ENCODE peak calls at places on chromosomes 16 and 17, in nine cellular contexts. One of them, this sample, is unnamed.

GRCh38 chr17:79533116-79533515 is 77.7 kb downstream of the RBFOX3 start:
- DNase-seq in spleen: peak
- DNase-seq in K562: no peak
- DNase-seq in lower leg skin: no peak
- DNase-seq in A549: no peak
- DNase-seq in heart left ventricle: no peak
- DNase-seq in thyroid gland: no peak
- DNase-seq in suprapubic skin: no peak
- DNase-seq in transverse colon: no peak
- DNase-seq in this sample: no peak

GRCh38 chr17:80947200-80947940 is 44.3 kb upstream of the CHMP6 start:
- DNase-seq in spleen: peak
- DNase-seq in K562: no peak
- DNase-seq in lower leg skin: no peak
- DNase-seq in A549: no peak
- DNase-seq in heart left ventricle: no peak
- DNase-seq in thyroid gland: no peak
- DNase-seq in suprapubic skin: no peak
- DNase-seq in transverse colon: no peak
- DNase-seq in this sample: no peak

GRCh38 chr17:57328109-57328882 is 72.0 kb downstream of the MSI2 start:
- DNase-seq in spleen: no peak
- DNase-seq in K562: no peak
- DNase-seq in lower leg skin: no peak
- DNase-seq in A549: no peak
- DNase-seq in heart left ventricle: no peak
- DNase-seq in thyroid gland: no peak
- DNase-seq in suprapubic skin: no peak
- DNase-seq in transverse colon: no peak
- DNase-seq in this sample: no peak

GRCh38 chr17:11880714-11881113 is 116.6 kb downstream of the ZNF18 start:
- DNase-seq in spleen: no peak
- DNase-seq in K562: peak
- DNase-seq in lower leg skin: no peak
- DNase-seq in A549: peak
- DNase-seq in heart left ventricle: no peak
- DNase-seq in thyroid gland: no peak
- DNase-seq in suprapubic skin: no peak
- DNase-seq in transverse colon: peak
- DNase-seq in this sample: peak

GRCh38 chr17:36049643-36050042 is 14.4 kb upstream of the CCL18 start:
- DNase-seq in spleen: no peak
- DNase-seq in K562: no peak
- DNase-seq in lower leg skin: no peak
- DNase-seq in A549: no peak
- DNase-seq in heart left ventricle: no peak
- DNase-seq in thyroid gland: no peak
- DNase-seq in suprapubic skin: no peak
- DNase-seq in transverse colon: no peak
- DNase-seq in this sample: no peak

GRCh38 chr16:79270011-79270410 is 330.5 kb downstream of the MAF start:
- DNase-seq in spleen: no peak
- DNase-seq in K562: no peak
- DNase-seq in lower leg skin: no peak
- DNase-seq in A549: no peak
- DNase-seq in heart left ventricle: no peak
- DNase-seq in thyroid gland: no peak
- DNase-seq in suprapubic skin: no peak
- DNase-seq in transverse colon: no peak
- DNase-seq in this sample: no peak

GRCh38 chr16:30005341-30006094 is 5.3 kb downstream of the DOC2A start:
- DNase-seq in spleen: no peak
- DNase-seq in K562: peak
- DNase-seq in lower leg skin: no peak
- DNase-seq in A549: peak
- DNase-seq in heart left ventricle: peak
- DNase-seq in thyroid gland: peak
- DNase-seq in suprapubic skin: no peak
- DNase-seq in transverse colon: peak
- DNase-seq in this sample: peak

GRCh38 chr17:40110457-40110856 is 10.1 kb upstream of the NR1D1 start:
- DNase-seq in spleen: no peak
- DNase-seq in K562: no peak
- DNase-seq in lower leg skin: peak
- DNase-seq in A549: no peak
- DNase-seq in heart left ventricle: peak
- DNase-seq in thyroid gland: no peak
- DNase-seq in suprapubic skin: no peak
- DNase-seq in transverse colon: no peak
- DNase-seq in this sample: no peak

GRCh38 chr16:83898463-83899271 is at the start of gene MLYCD:
- DNase-seq in spleen: peak
- DNase-seq in K562: peak
- DNase-seq in lower leg skin: peak
- DNase-seq in A549: peak
- DNase-seq in heart left ventricle: peak
- DNase-seq in thyroid gland: peak
- DNase-seq in suprapubic skin: peak
- DNase-seq in transverse colon: peak
- DNase-seq in this sample: peak

GRCh38 chr17:32265192-32265895 is at the start of gene RHBDL3:
- DNase-seq in spleen: no peak
- DNase-seq in K562: peak
- DNase-seq in lower leg skin: no peak
- DNase-seq in A549: no peak
- DNase-seq in heart left ventricle: peak
- DNase-seq in thyroid gland: no peak
- DNase-seq in suprapubic skin: no peak
- DNase-seq in transverse colon: peak
- DNase-seq in this sample: no peak

GRCh38 chr17:59561042-59561441 is 4.4 kb upstream of the DHX40 start:
- DNase-seq in spleen: no peak
- DNase-seq in K562: no peak
- DNase-seq in lower leg skin: no peak
- DNase-seq in A549: peak
- DNase-seq in heart left ventricle: no peak
- DNase-seq in thyroid gland: no peak
- DNase-seq in suprapubic skin: no peak
- DNase-seq in transverse colon: no peak
- DNase-seq in this sample: peak

GRCh38 chr17:2391597-2392251 is 9.1 kb downstream of the MNT start:
- DNase-seq in spleen: peak
- DNase-seq in K562: no peak
- DNase-seq in lower leg skin: no peak
- DNase-seq in A549: no peak
- DNase-seq in heart left ventricle: no peak
- DNase-seq in thyroid gland: no peak
- DNase-seq in suprapubic skin: no peak
- DNase-seq in transverse colon: no peak
- DNase-seq in this sample: no peak
- H3K4me3 ChIP-seq in spleen: peak
- H3K4me3 ChIP-seq in K562: peak
- H3K4me3 ChIP-seq in lower leg skin: no peak
- H3K4me3 ChIP-seq in A549: peak
- H3K4me3 ChIP-seq in heart left ventricle: no peak
- H3K4me3 ChIP-seq in thyroid gland: no peak
- H3K4me3 ChIP-seq in suprapubic skin: peak
- H3K4me3 ChIP-seq in transverse colon: no peak
- H3K4me3 ChIP-seq in this sample: peak

DNA sequence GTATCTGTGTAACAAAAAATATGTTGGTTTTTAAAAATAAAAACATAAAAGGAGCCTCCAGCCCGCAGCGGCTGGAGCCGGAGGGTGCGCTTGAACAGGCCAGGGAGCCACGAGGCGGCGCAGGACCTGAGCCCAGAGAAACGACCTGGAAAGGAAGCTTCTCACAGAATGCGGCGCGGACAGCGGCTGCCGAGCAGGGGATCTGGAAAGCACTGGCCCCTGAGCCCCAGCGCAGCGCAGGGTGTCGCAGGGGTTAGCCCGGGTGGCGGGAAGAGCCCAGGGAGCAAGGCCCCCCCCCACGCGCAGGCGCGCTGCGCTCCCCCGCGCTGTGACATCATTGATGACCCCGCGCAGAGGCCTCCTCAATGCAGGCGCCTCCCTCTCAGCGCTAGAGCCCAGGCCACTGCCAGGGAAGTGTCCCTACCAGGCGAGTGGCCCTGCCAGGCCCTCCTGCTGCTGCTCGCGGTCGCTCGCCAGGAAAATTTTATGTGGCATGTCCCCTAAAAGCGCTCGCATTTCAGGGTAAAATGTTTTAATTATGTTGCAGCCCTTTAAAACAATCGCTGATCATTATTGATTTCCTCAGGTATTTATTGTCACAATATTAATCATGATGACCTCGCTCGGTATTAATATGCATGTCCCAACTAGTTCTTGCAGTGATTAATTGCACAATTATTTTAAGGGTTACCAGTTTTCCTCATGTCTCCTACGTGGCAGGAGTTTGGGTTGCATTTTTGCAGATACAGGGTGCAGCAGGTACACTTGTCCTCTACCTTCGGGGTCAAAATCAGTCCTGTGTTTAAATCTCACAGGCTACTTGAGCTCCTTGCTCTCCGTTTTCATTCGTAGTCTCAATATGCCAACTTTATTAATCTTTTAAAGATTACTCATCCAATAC is 134.2 kb downstream of the USP22 start:
- DNase-seq in spleen: peak
- DNase-seq in K562: peak
- DNase-seq in lower leg skin: peak
- DNase-seq in A549: peak
- DNase-seq in heart left ventricle: peak
- DNase-seq in thyroid gland: peak
- DNase-seq in suprapubic skin: peak
- DNase-seq in transverse colon: peak
- DNase-seq in this sample: peak
- TF ChIP-seq POLR2A in spleen: no peak
- TF ChIP-seq POLR2A in K562: peak
- TF ChIP-seq POLR2A in lower leg skin: no peak
- TF ChIP-seq POLR2A in A549: peak
- TF ChIP-seq POLR2A in heart left ventricle: peak
- TF ChIP-seq POLR2A in thyroid gland: no peak
- TF ChIP-seq POLR2A in suprapubic skin: no peak
- TF ChIP-seq POLR2A in transverse colon: peak
- TF ChIP-seq POLR2A in this sample: no peak

DNA sequence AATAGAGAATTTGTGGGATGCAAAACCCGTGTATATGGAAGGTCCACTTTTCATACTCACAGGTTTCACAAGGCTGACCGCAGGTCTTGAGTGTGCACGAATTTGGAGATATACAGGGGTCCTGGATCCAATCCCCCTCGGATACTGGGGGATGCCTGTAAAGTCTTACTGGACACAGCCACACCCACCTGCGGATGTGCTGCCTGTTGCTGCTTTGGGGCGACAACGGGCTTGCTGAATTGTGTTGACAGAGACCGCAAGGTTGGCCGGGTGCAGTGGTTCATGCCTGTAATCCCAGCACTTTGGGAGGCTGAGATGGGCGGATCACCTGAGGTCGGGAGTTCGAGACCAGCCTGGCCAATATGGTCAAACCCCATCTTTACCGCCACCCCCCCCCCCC is 6.6 kb upstream of the COG1 start:
- DNase-seq in spleen: no peak
- DNase-seq in K562: no peak
- DNase-seq in lower leg skin: no peak
- DNase-seq in A549: no peak
- DNase-seq in heart left ventricle: no peak
- DNase-seq in thyroid gland: no peak
- DNase-seq in suprapubic skin: no peak
- DNase-seq in transverse colon: no peak
- DNase-seq in this sample: no peak
- H3K4me3 ChIP-seq in spleen: no peak
- H3K4me3 ChIP-seq in K562: no peak
- H3K4me3 ChIP-seq in lower leg skin: no peak
- H3K4me3 ChIP-seq in A549: no peak
- H3K4me3 ChIP-seq in heart left ventricle: no peak
- H3K4me3 ChIP-seq in thyroid gland: no peak
- H3K4me3 ChIP-seq in suprapubic skin: no peak
- H3K4me3 ChIP-seq in transverse colon: no peak
- H3K4me3 ChIP-seq in this sample: no peak

GRCh38 chr16:85914423-85914794 is 15.4 kb downstream of the IRF8 start:
- DNase-seq in spleen: peak
- DNase-seq in K562: no peak
- DNase-seq in lower leg skin: no peak
- DNase-seq in A549: no peak
- DNase-seq in heart left ventricle: no peak
- DNase-seq in thyroid gland: no peak
- DNase-seq in suprapubic skin: no peak
- DNase-seq in transverse colon: no peak
- DNase-seq in this sample: no peak

GRCh38 chr16:85915125-85915845 is 16.3 kb downstream of the IRF8 start:
- DNase-seq in spleen: peak
- DNase-seq in K562: no peak
- DNase-seq in lower leg skin: no peak
- DNase-seq in A549: no peak
- DNase-seq in heart left ventricle: no peak
- DNase-seq in thyroid gland: no peak
- DNase-seq in suprapubic skin: no peak
- DNase-seq in transverse colon: no peak
- DNase-seq in this sample: no peak

GRCh38 chr16:85917959-85918358 is 19.0 kb downstream of the IRF8 start:
- DNase-seq in spleen: no peak
- DNase-seq in K562: no peak
- DNase-seq in lower leg skin: no peak
- DNase-seq in A549: no peak
- DNase-seq in heart left ventricle: no peak
- DNase-seq in thyroid gland: no peak
- DNase-seq in suprapubic skin: no peak
- DNase-seq in transverse colon: no peak
- DNase-seq in this sample: no peak

GRCh38 chr16:85917012-85917411 is 18.1 kb downstream of the IRF8 start:
- DNase-seq in spleen: peak
- DNase-seq in K562: peak
- DNase-seq in lower leg skin: no peak
- DNase-seq in A549: no peak
- DNase-seq in heart left ventricle: no peak
- DNase-seq in thyroid gland: no peak
- DNase-seq in suprapubic skin: no peak
- DNase-seq in transverse colon: no peak
- DNase-seq in this sample: peak

DNA sequence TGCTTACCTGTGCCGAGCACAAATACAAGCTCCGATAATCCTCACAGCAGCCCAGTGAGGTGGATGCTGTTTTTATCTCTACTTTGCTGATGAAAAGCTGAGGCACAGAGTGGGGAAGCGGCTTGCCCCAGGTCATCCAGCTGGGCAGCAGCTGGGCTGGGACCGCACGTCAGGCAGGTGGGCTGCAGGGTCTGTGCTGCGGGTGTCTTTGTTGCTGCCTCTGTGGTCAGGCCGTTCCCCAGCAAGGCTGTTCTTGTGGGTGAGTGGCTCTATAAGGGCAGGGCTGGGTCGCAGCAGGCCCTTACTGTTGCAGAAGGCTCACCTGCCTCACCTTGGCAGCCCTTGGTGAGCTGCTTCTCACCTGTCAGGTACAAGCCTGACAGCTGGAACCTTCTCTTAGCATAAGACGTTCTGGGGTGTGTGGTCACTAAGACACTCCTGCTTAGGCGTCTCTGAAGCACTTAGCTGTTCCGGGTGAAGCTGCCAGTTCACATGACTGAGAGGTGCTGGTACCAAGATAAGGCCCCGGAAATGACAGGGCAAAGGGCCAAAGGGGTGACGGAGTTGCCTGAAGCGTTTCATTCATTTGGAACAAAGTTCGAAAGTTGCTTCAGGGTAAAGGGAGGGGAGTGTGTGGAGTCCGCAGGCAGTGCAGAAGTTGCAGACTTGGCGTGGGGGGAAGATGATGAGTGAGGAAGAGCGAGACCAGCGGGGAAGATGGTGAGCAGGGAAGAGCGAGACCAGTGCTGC is 17.4 kb downstream of the IRF8 start:
- DNase-seq in spleen: peak
- DNase-seq in K562: no peak
- DNase-seq in lower leg skin: no peak
- DNase-seq in A549: no peak
- DNase-seq in heart left ventricle: peak
- DNase-seq in thyroid gland: peak
- DNase-seq in suprapubic skin: no peak
- DNase-seq in transverse colon: peak
- DNase-seq in this sample: no peak
- TF ChIP-seq POLR2A in spleen: no peak
- TF ChIP-seq POLR2A in K562: no peak
- TF ChIP-seq POLR2A in lower leg skin: no peak
- TF ChIP-seq POLR2A in A549: no peak
- TF ChIP-seq POLR2A in heart left ventricle: no peak
- TF ChIP-seq POLR2A in thyroid gland: no peak
- TF ChIP-seq POLR2A in suprapubic skin: no peak
- TF ChIP-seq POLR2A in transverse colon: peak
- TF ChIP-seq POLR2A in this sample: no peak